ENCODE peak calls at places on chromosome 9, in ten cellular contexts. J is H9; W is effector CD4-positive, alpha-beta T cell; D is cardiac muscle cell; E is amniotic epithelial cell; Z is germinal center; P is T follicular helper cell; Q is NCI-H524; V is effector memory CD4-positive, alpha-beta T cell; Y is tibial nerve. O is an unnamed sample.

GRCh38 chr9:96176901-96177718 is 124.9 kb downstream of the HSD17B3 start:
- DNase-seq in D (peak; percentile 25), Z (no peak), V (no peak), J (peak; percentile 56), E (no peak), W (no peak), P (no peak), Q (peak; percentile 88), Y (no peak), O (no peak)

GRCh38 chr9:110133608-110134214 is 74.2 kb downstream of the C9orf152 start:
- DNase-seq in Z (no peak), D (no peak), W (no peak), V (no peak), Q (no peak), Y (no peak), J (no peak), E (peak; percentile 56), P (no peak), O (no peak)

GRCh38 chr9:129270205-129270604 is 92.1 kb upstream of the IER5L start:
- DNase-seq in Y (no peak), J (no peak), W (no peak), D (no peak), Z (peak; percentile 76), Q (no peak), E (no peak), P (no peak), V (no peak), O (peak; percentile 86)

GRCh38 chr9:14119694-14120514 is 194.0 kb downstream of the NFIB start:
- DNase-seq in Q (no peak), J (no peak), W (no peak), E (peak; percentile 63), D (no peak), Z (no peak), P (no peak), V (no peak), Y (no peak), O (no peak)

GRCh38 chr9:128716581-128717254 is 7.2 kb downstream of the ZDHHC12 start:
- DNase-seq in J (no peak), Y (no peak), Z (no peak), E (no peak), W (no peak), V (no peak), D (no peak), Q (no peak), P (no peak), O (no peak)

GRCh38 chr9:136448655-136449054 is 9.0 kb upstream of the INPP5E start:
- DNase-seq in W (no peak), J (no peak), Q (no peak), E (no peak), Z (no peak), Y (no peak), V (no peak), D (no peak), P (no peak), O (no peak)

GRCh38 chr9:89899476-89900047 is 294.8 kb downstream of the GADD45G start:
- DNase-seq in P (no peak), Z (no peak), D (no peak), W (no peak), Y (no peak), V (no peak), E (no peak), J (peak; percentile 28), Q (no peak), O (no peak)

GRCh38 chr9:93154293-93154903 is 20.3 kb upstream of the NINJ1 start:
- DNase-seq in Q (peak; percentile 75), Z (peak; percentile 68), Y (no peak), W (no peak), P (no peak), E (no peak), D (peak; percentile 74), V (peak; percentile 20), J (peak; percentile 87), O (peak; percentile 84)

GRCh38 chr9:119053070-119053469 is 316.2 kb downstream of the BRINP1 start:
- DNase-seq in Y (no peak), E (no peak), Z (no peak), W (no peak), P (no peak), D (no peak), V (no peak), J (no peak), Q (no peak), O (no peak)

GRCh38 chr9:129889936-129890717 is 54.9 kb downstream of the USP20 start:
- DNase-seq in Q (no peak), V (peak; percentile 57), W (no peak), Z (no peak), E (no peak), J (peak; percentile 87), D (no peak), P (peak; percentile 38), Y (no peak), O (peak; percentile 26)

GRCh38 chr9:128027166-128027539 is 40.0 kb downstream of the NAIF1 start:
- DNase-seq in Q (no peak), J (no peak), V (no peak), E (peak; percentile 76), Z (peak; percentile 40), W (peak; percentile 51), Y (no peak), P (no peak), D (no peak), O (no peak)

GRCh38 chr9:35322075-35322885 is 160.5 kb downstream of the UNC13B start:
- DNase-seq in Z (no peak), J (no peak), D (no peak), W (no peak), Y (no peak), V (no peak), E (no peak), P (no peak), Q (no peak), O (no peak)

GRCh38 chr9:78363221-78363620 is 66.3 kb downstream of the PSAT1 start:
- DNase-seq in W (no peak), Z (no peak), J (no peak), Y (no peak), P (no peak), E (peak; percentile 16), Q (no peak), V (no peak), D (no peak), O (no peak)

GRCh38 chr9:3028535-3028934 is 184.6 kb upstream of the PUM3 start:
- DNase-seq in V (no peak), Y (no peak), P (no peak), Z (no peak), D (no peak), J (no peak), Q (peak; percentile 10), W (no peak), E (no peak), O (no peak)

GRCh38 chr9:113879906-113880305 is 3.8 kb downstream of the ZNF618 start:
- DNase-seq in W (no peak), Z (no peak), V (no peak), E (peak; percentile 94), Q (no peak), Y (no peak), J (no peak), D (no peak), P (no peak), O (no peak)

GRCh38 chr9:91162311-91162710 is 199.4 kb downstream of the AUH start:
- DNase-seq in Z (no peak), Y (no peak), D (no peak), E (peak; percentile 31), P (no peak), V (no peak), Q (no peak), W (no peak), J (no peak), O (no peak)

GRCh38 chr9:116693233-116693731 is 6.2 kb downstream of the TRIM32 start:
- DNase-seq in D (no peak), P (no peak), J (no peak), V (no peak), Z (no peak), Q (no peak), Y (no peak), E (peak; percentile 26), W (no peak), O (no peak)

GRCh38 chr9:69221036-69221435 is 47.0 kb downstream of the TJP2 start:
- DNase-seq in D (no peak), E (no peak), Y (no peak), W (no peak), P (no peak), J (no peak), Q (no peak), V (no peak), Z (no peak), O (no peak)

GRCh38 chr9:129989740-129990139 is 53.2 kb downstream of the FNBP1 start:
- DNase-seq in J (no peak), V (no peak), Y (peak; percentile 34), E (peak; percentile 65), P (no peak), Q (no peak), W (no peak), Z (no peak), D (no peak), O (no peak)

GRCh38 chr9:91178281-91179236 is 183.2 kb downstream of the AUH start:
- DNase-seq in J (no peak), Q (no peak), Z (no peak), W (no peak), P (no peak), V (no peak), E (no peak), Y (no peak), D (no peak), O (no peak)

GRCh38 chr9:91948423-91949292 is 1.4 kb downstream of the ROR2 start:
- DNase-seq in W (no peak), Q (peak; percentile 72), V (no peak), J (peak; percentile 77), E (peak; percentile 70), D (peak; percentile 76), P (no peak), Y (no peak), Z (peak; percentile 30), O (no peak)

O was measured in NAMALWA.